ENCODE peak calls at places on chromosomes 13 and 19, in nine cellular contexts. One of them, this sample, is unnamed.

GRCh38 chr19:49637865-49638350 is 2.0 kb downstream of the RRAS start:
- DNase-seq in breast epithelium: peak; percentile 73
- DNase-seq in mucosa of descending colon: peak; percentile 93
- DNase-seq in SK-N-SH: no peak
- DNase-seq in CD8-positive, alpha-beta T cell: no peak
- DNase-seq in Caco-2: peak; percentile 69
- DNase-seq in CD4-positive, CD25-positive, alpha-beta regulatory T cell: no peak
- DNase-seq in neuronal stem cell: no peak
- DNase-seq in thoracic aorta: peak; percentile 55
- DNase-seq in this sample: peak; percentile 74

GRCh38 chr19:15213715-15214381 is 13.1 kb upstream of the NOTCH3 start:
- DNase-seq in breast epithelium: no peak
- DNase-seq in mucosa of descending colon: no peak
- DNase-seq in SK-N-SH: no peak
- DNase-seq in CD8-positive, alpha-beta T cell: no peak
- DNase-seq in Caco-2: no peak
- DNase-seq in CD4-positive, CD25-positive, alpha-beta regulatory T cell: no peak
- DNase-seq in neuronal stem cell: no peak
- DNase-seq in thoracic aorta: peak; percentile 83
- DNase-seq in this sample: no peak

GRCh38 chr19:28615966-28616365 is 597.0 kb downstream of the UQCRFS1 start:
- DNase-seq in breast epithelium: no peak
- DNase-seq in mucosa of descending colon: no peak
- DNase-seq in SK-N-SH: no peak
- DNase-seq in CD8-positive, alpha-beta T cell: no peak
- DNase-seq in Caco-2: no peak
- DNase-seq in CD4-positive, CD25-positive, alpha-beta regulatory T cell: no peak
- DNase-seq in neuronal stem cell: no peak
- DNase-seq in thoracic aorta: no peak
- DNase-seq in this sample: no peak

GRCh38 chr19:53057904-53058579 is 13.5 kb downstream of the ERVV-2 start:
- DNase-seq in breast epithelium: no peak
- DNase-seq in mucosa of descending colon: no peak
- DNase-seq in SK-N-SH: peak; percentile 72
- DNase-seq in CD8-positive, alpha-beta T cell: no peak
- DNase-seq in Caco-2: no peak
- DNase-seq in CD4-positive, CD25-positive, alpha-beta regulatory T cell: no peak
- DNase-seq in neuronal stem cell: no peak
- DNase-seq in thoracic aorta: no peak
- DNase-seq in this sample: no peak

GRCh38 chr19:31402529-31402928 is 53.3 kb upstream of the TSHZ3 start:
- DNase-seq in breast epithelium: no peak
- DNase-seq in mucosa of descending colon: no peak
- DNase-seq in SK-N-SH: no peak
- DNase-seq in CD8-positive, alpha-beta T cell: no peak
- DNase-seq in Caco-2: no peak
- DNase-seq in CD4-positive, CD25-positive, alpha-beta regulatory T cell: no peak
- DNase-seq in neuronal stem cell: no peak
- DNase-seq in thoracic aorta: no peak
- DNase-seq in this sample: no peak

GRCh38 chr19:51887522-51888498 is at the start of gene ZNF577:
- DNase-seq in breast epithelium: peak; percentile 87
- DNase-seq in mucosa of descending colon: peak; percentile 91
- DNase-seq in SK-N-SH: peak; percentile 67
- DNase-seq in CD8-positive, alpha-beta T cell: peak; percentile 68
- DNase-seq in Caco-2: peak; percentile 94
- DNase-seq in CD4-positive, CD25-positive, alpha-beta regulatory T cell: peak; percentile 65
- DNase-seq in neuronal stem cell: peak; percentile 78
- DNase-seq in thoracic aorta: peak; percentile 63
- DNase-seq in this sample: peak; percentile 80

GRCh38 chr13:72304121-72304745 is 423.2 kb downstream of the MZT1 start:
- DNase-seq in breast epithelium: no peak
- DNase-seq in mucosa of descending colon: no peak
- DNase-seq in SK-N-SH: no peak
- DNase-seq in CD8-positive, alpha-beta T cell: no peak
- DNase-seq in Caco-2: no peak
- DNase-seq in CD4-positive, CD25-positive, alpha-beta regulatory T cell: no peak
- DNase-seq in neuronal stem cell: no peak
- DNase-seq in thoracic aorta: no peak
- DNase-seq in this sample: no peak

GRCh38 chr19:18417250-18418033 is 1.8 kb upstream of the SSBP4 start:
- DNase-seq in breast epithelium: no peak
- DNase-seq in mucosa of descending colon: peak; percentile 79
- DNase-seq in SK-N-SH: peak; percentile 91
- DNase-seq in CD8-positive, alpha-beta T cell: no peak
- DNase-seq in Caco-2: peak; percentile 84
- DNase-seq in CD4-positive, CD25-positive, alpha-beta regulatory T cell: no peak
- DNase-seq in neuronal stem cell: peak; percentile 67
- DNase-seq in thoracic aorta: no peak
- DNase-seq in this sample: no peak

GRCh38 chr13:112885782-112886268 is 83.2 kb upstream of the MCF2L start:
- DNase-seq in breast epithelium: peak; percentile 83
- DNase-seq in mucosa of descending colon: peak; percentile 91
- DNase-seq in SK-N-SH: peak; percentile 96
- DNase-seq in CD8-positive, alpha-beta T cell: no peak
- DNase-seq in Caco-2: peak; percentile 87
- DNase-seq in CD4-positive, CD25-positive, alpha-beta regulatory T cell: no peak
- DNase-seq in neuronal stem cell: peak; percentile 74
- DNase-seq in thoracic aorta: no peak
- DNase-seq in this sample: peak; percentile 74

GRCh38 chr19:49585023-49585422 is 3.9 kb downstream of the PRRG2 start:
- DNase-seq in breast epithelium: no peak
- DNase-seq in mucosa of descending colon: no peak
- DNase-seq in SK-N-SH: peak; percentile 54
- DNase-seq in CD8-positive, alpha-beta T cell: no peak
- DNase-seq in Caco-2: no peak
- DNase-seq in CD4-positive, CD25-positive, alpha-beta regulatory T cell: no peak
- DNase-seq in neuronal stem cell: no peak
- DNase-seq in thoracic aorta: no peak
- DNase-seq in this sample: no peak

GRCh38 chr19:40144151-40144550 is 47.1 kb upstream of the MAP3K10 start:
- DNase-seq in breast epithelium: no peak
- DNase-seq in mucosa of descending colon: no peak
- DNase-seq in SK-N-SH: no peak
- DNase-seq in CD8-positive, alpha-beta T cell: no peak
- DNase-seq in Caco-2: no peak
- DNase-seq in CD4-positive, CD25-positive, alpha-beta regulatory T cell: peak; percentile 48
- DNase-seq in neuronal stem cell: no peak
- DNase-seq in thoracic aorta: no peak
- DNase-seq in this sample: no peak

GRCh38 chr13:111908391-111908790 is 158.6 kb upstream of the SOX1 start:
- DNase-seq in breast epithelium: no peak
- DNase-seq in mucosa of descending colon: no peak
- DNase-seq in SK-N-SH: no peak
- DNase-seq in CD8-positive, alpha-beta T cell: peak; percentile 43
- DNase-seq in Caco-2: no peak
- DNase-seq in CD4-positive, CD25-positive, alpha-beta regulatory T cell: no peak
- DNase-seq in neuronal stem cell: no peak
- DNase-seq in thoracic aorta: no peak
- DNase-seq in this sample: no peak

GRCh38 chr19:11324748-11325389 is 14.6 kb downstream of the RAB3D start:
- DNase-seq in breast epithelium: no peak
- DNase-seq in mucosa of descending colon: no peak
- DNase-seq in SK-N-SH: peak; percentile 19
- DNase-seq in CD8-positive, alpha-beta T cell: no peak
- DNase-seq in Caco-2: no peak
- DNase-seq in CD4-positive, CD25-positive, alpha-beta regulatory T cell: no peak
- DNase-seq in neuronal stem cell: no peak
- DNase-seq in thoracic aorta: no peak
- DNase-seq in this sample: no peak

GRCh38 chr13:31476266-31476665 is 263.1 kb upstream of the RXFP2 start:
- DNase-seq in breast epithelium: no peak
- DNase-seq in mucosa of descending colon: no peak
- DNase-seq in SK-N-SH: peak; percentile 16
- DNase-seq in CD8-positive, alpha-beta T cell: no peak
- DNase-seq in Caco-2: no peak
- DNase-seq in CD4-positive, CD25-positive, alpha-beta regulatory T cell: no peak
- DNase-seq in neuronal stem cell: no peak
- DNase-seq in thoracic aorta: no peak
- DNase-seq in this sample: no peak

GRCh38 chr13:87052731-87053130 is 618.4 kb upstream of the SLITRK5 start:
- DNase-seq in breast epithelium: no peak
- DNase-seq in mucosa of descending colon: no peak
- DNase-seq in SK-N-SH: no peak
- DNase-seq in CD8-positive, alpha-beta T cell: no peak
- DNase-seq in Caco-2: no peak
- DNase-seq in CD4-positive, CD25-positive, alpha-beta regulatory T cell: no peak
- DNase-seq in neuronal stem cell: no peak
- DNase-seq in thoracic aorta: no peak
- DNase-seq in this sample: peak; percentile 7

GRCh38 chr13:112826565-112826964 is 136.7 kb downstream of the ATP11A start:
- DNase-seq in breast epithelium: no peak
- DNase-seq in mucosa of descending colon: no peak
- DNase-seq in SK-N-SH: no peak
- DNase-seq in CD8-positive, alpha-beta T cell: no peak
- DNase-seq in Caco-2: no peak
- DNase-seq in CD4-positive, CD25-positive, alpha-beta regulatory T cell: no peak
- DNase-seq in neuronal stem cell: no peak
- DNase-seq in thoracic aorta: no peak
- DNase-seq in this sample: no peak

GRCh38 chr13:42876270-42876714 is 94.9 kb downstream of the FAM216B start:
- DNase-seq in breast epithelium: no peak
- DNase-seq in mucosa of descending colon: no peak
- DNase-seq in SK-N-SH: no peak
- DNase-seq in CD8-positive, alpha-beta T cell: no peak
- DNase-seq in Caco-2: no peak
- DNase-seq in CD4-positive, CD25-positive, alpha-beta regulatory T cell: no peak
- DNase-seq in neuronal stem cell: no peak
- DNase-seq in thoracic aorta: no peak
- DNase-seq in this sample: no peak

GRCh38 chr13:42878721-42879120 is 97.3 kb downstream of the FAM216B start:
- DNase-seq in breast epithelium: no peak
- DNase-seq in mucosa of descending colon: no peak
- DNase-seq in SK-N-SH: no peak
- DNase-seq in CD8-positive, alpha-beta T cell: no peak
- DNase-seq in Caco-2: no peak
- DNase-seq in CD4-positive, CD25-positive, alpha-beta regulatory T cell: no peak
- DNase-seq in neuronal stem cell: no peak
- DNase-seq in thoracic aorta: no peak
- DNase-seq in this sample: no peak

GRCh38 chr13:42875448-42876269 is 94.3 kb downstream of the FAM216B start:
- DNase-seq in breast epithelium: no peak
- DNase-seq in mucosa of descending colon: no peak
- DNase-seq in SK-N-SH: peak; percentile 35
- DNase-seq in CD8-positive, alpha-beta T cell: no peak
- DNase-seq in Caco-2: no peak
- DNase-seq in CD4-positive, CD25-positive, alpha-beta regulatory T cell: no peak
- DNase-seq in neuronal stem cell: peak; percentile 30
- DNase-seq in thoracic aorta: no peak
- DNase-seq in this sample: no peak

GRCh38 chr13:42876810-42877550 is 95.6 kb downstream of the FAM216B start:
- DNase-seq in breast epithelium: no peak
- DNase-seq in mucosa of descending colon: no peak
- DNase-seq in SK-N-SH: no peak
- DNase-seq in CD8-positive, alpha-beta T cell: no peak
- DNase-seq in Caco-2: no peak
- DNase-seq in CD4-positive, CD25-positive, alpha-beta regulatory T cell: no peak
- DNase-seq in neuronal stem cell: no peak
- DNase-seq in thoracic aorta: no peak
- DNase-seq in this sample: peak; percentile 92

GRCh38 chr13:42873081-42873480 is 91.7 kb downstream of the FAM216B start:
- DNase-seq in breast epithelium: no peak
- DNase-seq in mucosa of descending colon: no peak
- DNase-seq in SK-N-SH: no peak
- DNase-seq in CD8-positive, alpha-beta T cell: no peak
- DNase-seq in Caco-2: no peak
- DNase-seq in CD4-positive, CD25-positive, alpha-beta regulatory T cell: no peak
- DNase-seq in neuronal stem cell: no peak
- DNase-seq in thoracic aorta: no peak
- DNase-seq in this sample: no peak
- H3K4me3 ChIP-seq in breast epithelium: no peak overlapping the region
- H3K4me3 ChIP-seq in mucosa of descending colon: no peak overlapping the region
- H3K4me3 ChIP-seq in SK-N-SH: no peak overlapping the region
- H3K4me3 ChIP-seq in CD8-positive, alpha-beta T cell: no peak overlapping the region
- H3K4me3 ChIP-seq in Caco-2: no peak overlapping the region
- H3K4me3 ChIP-seq in CD4-positive, CD25-positive, alpha-beta regulatory T cell: no peak overlapping the region
- H3K4me3 ChIP-seq in neuronal stem cell: no peak overlapping the region
- H3K4me3 ChIP-seq in thoracic aorta: no peak overlapping the region
- H3K4me3 ChIP-seq in this sample: no peak overlapping the region

DNA sequence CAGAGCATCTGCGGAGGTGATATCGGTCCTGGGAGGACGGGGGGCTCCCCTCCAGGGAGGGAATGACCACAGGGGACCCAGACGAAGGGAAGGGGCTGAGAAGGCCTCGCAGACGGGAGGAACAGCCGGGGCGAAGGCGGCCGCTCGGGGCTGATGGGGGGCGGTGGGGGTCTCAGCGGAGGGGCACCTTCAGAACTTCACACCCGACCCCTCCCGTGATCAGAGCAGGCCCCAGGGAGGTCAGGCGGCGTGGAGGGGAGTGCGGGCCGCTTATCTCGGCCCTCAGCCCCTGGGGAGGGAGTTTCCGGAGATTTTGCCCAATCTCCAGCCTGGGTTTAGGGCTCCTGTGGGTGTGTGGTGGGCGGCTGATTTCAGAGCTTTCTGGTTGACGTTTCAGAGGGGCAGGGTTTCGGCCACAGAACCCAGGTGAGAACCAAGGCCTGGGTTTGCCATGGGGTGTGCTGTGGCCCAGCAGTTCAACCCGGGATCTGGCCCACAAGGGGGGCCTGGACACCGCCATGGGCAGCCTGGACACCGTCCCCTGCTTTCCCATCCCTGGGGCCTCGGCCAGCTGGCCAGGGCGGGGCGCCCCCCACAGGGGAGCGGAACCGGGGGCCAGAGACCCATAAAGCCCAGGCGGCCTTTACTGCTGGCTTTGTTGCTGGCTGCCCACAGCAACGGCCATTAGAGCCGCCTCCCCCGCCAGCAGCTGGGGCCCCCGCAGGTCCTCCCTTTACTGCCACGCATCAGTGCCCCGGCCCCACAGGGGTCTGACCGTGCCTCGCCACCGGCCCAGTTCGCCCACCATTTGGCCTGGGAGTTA is 29.0 kb downstream of the ARID3A start:
- DNase-seq in breast epithelium: no peak
- DNase-seq in mucosa of descending colon: no peak
- DNase-seq in SK-N-SH: no peak
- DNase-seq in CD8-positive, alpha-beta T cell: no peak
- DNase-seq in Caco-2: peak; percentile 78
- DNase-seq in CD4-positive, CD25-positive, alpha-beta regulatory T cell: no peak
- DNase-seq in neuronal stem cell: no peak
- DNase-seq in thoracic aorta: no peak
- DNase-seq in this sample: no peak
- H3K4me3 ChIP-seq in breast epithelium: peak overlapping the region; percentile 19
- H3K4me3 ChIP-seq in mucosa of descending colon: no peak overlapping the region
- H3K4me3 ChIP-seq in SK-N-SH: no peak overlapping the region
- H3K4me3 ChIP-seq in CD8-positive, alpha-beta T cell: no peak overlapping the region
- H3K4me3 ChIP-seq in Caco-2: no peak overlapping the region
- H3K4me3 ChIP-seq in CD4-positive, CD25-positive, alpha-beta regulatory T cell: no peak overlapping the region
- H3K4me3 ChIP-seq in neuronal stem cell: no peak overlapping the region
- H3K4me3 ChIP-seq in thoracic aorta: no peak overlapping the region
- H3K4me3 ChIP-seq in this sample: no peak overlapping the region

GRCh38 chr19:55652311-55653078 is 2.3 kb upstream of the U2AF2 start:
- DNase-seq in breast epithelium: no peak
- DNase-seq in mucosa of descending colon: peak; percentile 65
- DNase-seq in SK-N-SH: no peak
- DNase-seq in CD8-positive, alpha-beta T cell: no peak
- DNase-seq in Caco-2: no peak
- DNase-seq in CD4-positive, CD25-positive, alpha-beta regulatory T cell: no peak
- DNase-seq in neuronal stem cell: no peak
- DNase-seq in thoracic aorta: no peak
- DNase-seq in this sample: no peak
- H3K4me3 ChIP-seq in breast epithelium: no peak overlapping the region
- H3K4me3 ChIP-seq in mucosa of descending colon: no peak overlapping the region
- H3K4me3 ChIP-seq in SK-N-SH: no peak overlapping the region
- H3K4me3 ChIP-seq in CD8-positive, alpha-beta T cell: no peak overlapping the region
- H3K4me3 ChIP-seq in Caco-2: no peak overlapping the region
- H3K4me3 ChIP-seq in CD4-positive, CD25-positive, alpha-beta regulatory T cell: no peak overlapping the region
- H3K4me3 ChIP-seq in neuronal stem cell: no peak overlapping the region
- H3K4me3 ChIP-seq in thoracic aorta: no peak overlapping the region
- H3K4me3 ChIP-seq in this sample: no peak overlapping the region

GRCh38 chr13:106867249-106867648 is 299.3 kb upstream of the ARGLU1 start:
- DNase-seq in breast epithelium: no peak
- DNase-seq in mucosa of descending colon: no peak
- DNase-seq in SK-N-SH: peak; percentile 19
- DNase-seq in CD8-positive, alpha-beta T cell: no peak
- DNase-seq in Caco-2: no peak
- DNase-seq in CD4-positive, CD25-positive, alpha-beta regulatory T cell: no peak
- DNase-seq in neuronal stem cell: no peak
- DNase-seq in thoracic aorta: no peak
- DNase-seq in this sample: no peak
- H3K4me3 ChIP-seq in breast epithelium: peak overlapping the region; percentile 57
- H3K4me3 ChIP-seq in mucosa of descending colon: no peak overlapping the region
- H3K4me3 ChIP-seq in SK-N-SH: no peak overlapping the region
- H3K4me3 ChIP-seq in CD8-positive, alpha-beta T cell: no peak overlapping the region
- H3K4me3 ChIP-seq in Caco-2: no peak overlapping the region
- H3K4me3 ChIP-seq in CD4-positive, CD25-positive, alpha-beta regulatory T cell: no peak overlapping the region
- H3K4me3 ChIP-seq in neuronal stem cell: no peak overlapping the region
- H3K4me3 ChIP-seq in thoracic aorta: peak overlapping the region; percentile 58
- H3K4me3 ChIP-seq in this sample: no peak overlapping the region

This sample was measured in bronchial epithelial cell.